ENCODE peak calls at places on chromosomes 3 and 15, in four cellular contexts. O is tibial artery, B is GM23248, M is HepG2. G is an unnamed sample.
A peak's percentile ranks its signal among the peaks of the same experiment; 100 is the strongest.

GRCh38 chr3:37988931-37989525 is 1.6 kb upstream of the VILL start:
- DNase-seq in B (no peak), M (no peak), O (no peak), G (no peak)

GRCh38 chr3:113124256-113124830 is 87.0 kb upstream of the BOC start:
- DNase-seq in B (no peak), O (no peak), M (no peak), G (no peak)

GRCh38 chr3:113097821-113098516 is 107.2 kb downstream of the GTPBP8 start:
- DNase-seq in O (no peak), B (peak; percentile 81), M (peak; percentile 56), G (no peak)

GRCh38 chr3:100492810-100493140 is 356 bp downstream of the TMEM45A start:
- DNase-seq in M (no peak), O (no peak), B (no peak), G (no peak)

GRCh38 chr3:179071161-179071568 is 444 bp downstream of the ZMAT3 start:
- DNase-seq in O (peak; percentile 21), M (peak; percentile 13), B (peak; percentile 69), G (no peak)

GRCh38 chr15:52653451-52653964 is 25.7 kb downstream of the ATOSA start:
- DNase-seq in B (peak; percentile 75), M (no peak), O (no peak), G (no peak)

GRCh38 chr15:39114690-39115378 is 466.0 kb upstream of the THBS1 start:
- DNase-seq in O (no peak), M (no peak), B (no peak), G (no peak)

GRCh38 chr3:128584412-128585020 is 66.1 kb downstream of the RPN1 start:
- DNase-seq in O (peak; percentile 56), M (peak; percentile 59), B (peak; percentile 93), G (peak; percentile 75)

GRCh38 chr3:129052675-129053074 is 7.9 kb upstream of the GP9 start:
- DNase-seq in M (no peak), B (no peak), O (no peak), G (peak; percentile 57)

GRCh38 chr3:83500422-83500821 is 1458.4 kb upstream of the CADM2 start:
- DNase-seq in O (no peak), B (peak; percentile 1), M (peak; percentile 80), G (no peak)

GRCh38 chr15:74400313-74400850 is 32.9 kb upstream of the CYP11A1 start:
- DNase-seq in B (peak; percentile 48), O (no peak), M (no peak), G (no peak)

GRCh38 chr3:157354722-157355121 is 81.9 kb upstream of the PTX3 start:
- DNase-seq in O (no peak), B (peak; percentile 27), M (no peak), G (no peak)

GRCh38 chr3:127089487-127090145 is 103.3 kb upstream of the PRR23E start:
- DNase-seq in O (no peak), M (no peak), B (peak; percentile 68), G (no peak)

GRCh38 chr3:142263126-142263525 is 37.7 kb upstream of the GK5 start:
- DNase-seq in M (no peak), O (no peak), B (peak; percentile 2), G (no peak)

GRCh38 chr3:77147836-77148578 is 108.1 kb downstream of the ROBO2 start:
- DNase-seq in M (no peak), O (no peak), B (no peak), G (no peak)

GRCh38 chr3:57062119-57062631 is 1.7 kb downstream of the SPATA12 start:
- DNase-seq in B (no peak), M (no peak), O (no peak), G (no peak)

GRCh38 chr3:119681279-119681678 is 4.1 kb upstream of the COX17 start:
- DNase-seq in B (peak; percentile 72), M (peak; percentile 15), O (no peak), G (no peak)

GRCh38 chr3:74839591-74839990 is 225.1 kb upstream of the CNTN3 start:
- DNase-seq in B (no peak), M (no peak), O (no peak), G (no peak)

GRCh38 chr15:58988011-58988785 is 735 bp downstream of the RNF111 start:
- DNase-seq in O (peak; percentile 67), M (peak; percentile 62), B (peak; percentile 77), G (peak; percentile 87)

GRCh38 chr3:141556034-141556433 is 69.2 kb downstream of the RASA2 start:
- DNase-seq in B (peak; percentile 84), M (no peak), O (no peak), G (no peak)

GRCh38 chr3:64046527-64046926 is 23.2 kb upstream of the PSMD6 start:
- DNase-seq in M (no peak), O (no peak), B (no peak), G (no peak)

GRCh38 chr3:64975138-64975537 is 287.3 kb upstream of the ADAMTS9 start:
- DNase-seq in M (no peak), O (no peak), B (no peak), G (no peak)

GRCh38 chr3:58536501-58537411 is at the start of gene ACOX2:
- DNase-seq in B (peak; percentile 81), M (no peak), O (peak; percentile 78), G (no peak)

GRCh38 chr3:134201201-134202130 is 49.2 kb downstream of the RYK start:
- DNase-seq in O (no peak), M (no peak), B (peak; percentile 88), G (no peak)

GRCh38 chr15:87498545-87498944 is 758.0 kb downstream of the NTRK3 start:
- DNase-seq in B (no peak), M (no peak), O (no peak), G (no peak)

GRCh38 chr15:75606711-75607684 is 18.5 kb downstream of the SNUPN start:
- DNase-seq in O (no peak), M (no peak), B (peak; percentile 6), G (no peak)

GRCh38 chr15:83290236-83290635 is 5.8 kb upstream of the BNC1 start:
- DNase-seq in B (no peak), O (no peak), M (no peak), G (no peak)
- H3K27ac ChIP-seq in B (peak overlapping the region; percentile 84), O (no peak overlapping the region), M (no peak overlapping the region), G (no peak overlapping the region)

DNA sequence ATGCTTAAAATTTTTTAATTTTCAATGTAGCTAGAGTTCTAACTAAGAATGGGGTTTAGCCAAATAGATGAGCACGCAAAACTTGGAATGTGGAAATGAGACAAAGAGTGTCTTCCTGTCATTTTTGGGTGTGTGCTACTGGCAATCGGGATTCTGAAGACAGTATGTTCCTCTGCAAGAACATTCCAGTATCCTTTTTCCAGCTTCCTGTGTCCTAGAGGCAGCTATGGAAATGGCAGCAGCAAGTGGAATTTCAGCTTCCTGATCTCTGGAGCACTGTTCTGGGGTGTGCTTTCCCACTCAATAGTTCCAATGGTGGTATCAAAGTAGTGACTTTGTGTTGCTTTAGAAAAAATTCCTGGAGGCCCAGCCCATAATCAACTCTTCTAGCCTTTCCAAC is 642.9 kb upstream of the KCNMB2 start:
- DNase-seq in M (no peak), B (peak; percentile 4), O (no peak), G (no peak)
- H3K9me3 ChIP-seq in M (no peaks in the 10 kb centered on the region), B (no peaks in the 10 kb centered on the region), O (no peaks in the 10 kb centered on the region), G (no peaks in the 10 kb centered on the region)

GRCh38 chr15:85406916-85407315 is 26.5 kb downstream of the AKAP13 start:
- DNase-seq in M (no peak), O (no peak), B (peak; percentile 68), G (no peak)
- H3K4me1 ChIP-seq in M (peaks cover 29% of the 10 kb centered on the region), O (peaks cover 67% of the 10 kb centered on the region), B (peaks cover 65% of the 10 kb centered on the region), G (peaks cover 6% of the 10 kb centered on the region)

GRCh38 chr3:49135499-49135898 is 2.6 kb upstream of the LAMB2 start:
- DNase-seq in B (peak; percentile 16), O (no peak), M (no peak), G (no peak)
- H3K27ac ChIP-seq in B (no peak overlapping the region), O (no peak overlapping the region), M (peak overlapping the region; percentile 46), G (no peak overlapping the region)

DNA sequence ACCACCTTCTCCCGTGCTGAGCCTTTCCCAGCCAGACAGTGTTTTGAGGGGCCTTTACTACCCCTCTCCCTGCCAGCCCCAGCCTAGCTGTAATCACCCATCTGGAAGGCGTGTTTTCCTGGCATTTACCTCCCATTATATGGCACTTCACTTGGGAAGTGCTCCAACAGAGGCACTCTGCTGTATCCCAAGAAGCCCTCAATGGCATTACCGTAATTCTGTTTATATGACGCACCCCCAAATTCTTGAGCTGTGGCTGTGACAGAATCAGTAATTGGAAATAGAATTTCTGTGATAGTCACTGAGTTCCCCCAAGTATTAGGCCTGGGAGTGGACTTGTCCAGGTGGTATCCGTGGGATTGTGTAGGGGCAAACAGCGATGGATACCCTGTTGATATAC is 130.1 kb downstream of the CACNA1D start:
- DNase-seq in B (no peak), O (no peak), M (no peak), G (no peak)
- H3K9me3 ChIP-seq in B (no peaks in the 10 kb centered on the region), O (no peaks in the 10 kb centered on the region), M (no peaks in the 10 kb centered on the region), G (no peaks in the 10 kb centered on the region)

GRCh38 chr15:60582370-60583036 is 103.6 kb upstream of the ICE2 start:
- DNase-seq in M (peak; percentile 45), O (no peak), B (no peak), G (no peak)
- H3K4me1 ChIP-seq in M (peaks cover 92% of the 10 kb centered on the region), O (no peaks in the 10 kb centered on the region), B (peaks cover 6% of the 10 kb centered on the region), G (peaks cover 17% of the 10 kb centered on the region)

DNA sequence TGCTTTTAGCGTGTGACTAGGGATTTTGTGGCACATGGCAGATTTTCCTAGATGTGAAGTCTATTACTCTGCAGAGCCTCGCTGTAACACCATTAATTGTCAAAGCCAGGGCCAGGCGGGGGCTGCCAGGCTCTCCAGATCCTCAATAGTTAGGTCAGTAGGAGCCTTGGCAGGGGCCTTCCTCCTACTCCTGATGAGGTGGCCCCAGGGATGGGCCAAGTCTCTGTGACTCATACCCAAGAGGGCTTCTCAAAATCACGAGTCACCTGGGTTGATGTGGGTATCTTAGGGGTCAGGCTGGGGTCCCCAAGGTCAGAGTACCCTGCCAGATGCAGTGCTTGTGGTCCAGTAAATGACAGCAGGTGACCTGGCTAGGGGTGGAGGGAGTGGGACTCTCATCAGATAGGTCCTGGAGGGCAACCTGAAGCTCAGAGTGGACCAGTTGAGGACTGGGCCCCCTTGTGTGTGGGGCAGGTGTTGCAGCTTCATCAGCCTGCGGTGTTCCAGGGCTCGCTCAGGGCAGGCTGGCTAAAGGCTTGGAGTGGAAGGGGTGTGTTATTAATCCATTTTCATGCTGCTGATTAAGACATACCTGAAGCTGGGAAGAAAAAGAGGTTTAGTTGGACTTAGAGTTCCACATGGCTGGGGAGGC is 88.5 kb upstream of the MYZAP start:
- DNase-seq in M (peak; percentile 25), B (peak; percentile 66), O (no peak), G (no peak)
- H3K27ac ChIP-seq in M (peak overlapping the region; percentile 45), B (no peak overlapping the region), O (no peak overlapping the region), G (peak overlapping the region; percentile 96)

GRCh38 chr3:66399529-66400232 is 101.1 kb downstream of the LRIG1 start:
- DNase-seq in O (no peak), M (no peak), B (no peak), G (no peak)
- H3K9me3 ChIP-seq in O (no peaks in the 10 kb centered on the region), M (no peaks in the 10 kb centered on the region), B (no peaks in the 10 kb centered on the region), G (no peaks in the 10 kb centered on the region)